ENCODE peak calls at places on chromosomes 1 and 21, in seven cellular contexts. O, N, S, C, A, W and P are unnamed samples.

GRCh38 chr1:67632811-67633478 is 52.1 kb upstream of the GADD45A start:
- DNase-seq in A (no peak), O (no peak), C (no peak), W (no peak), S (no peak), N (no peak), P (no peak)

GRCh38 chr1:21786640-21787039 is 3.7 kb upstream of the USP48 start:
- DNase-seq in W (no peak), A (no peak), S (no peak), O (no peak), C (no peak), N (no peak), P (no peak)

GRCh38 chr1:31105646-31106045 is 40.1 kb upstream of the PUM1 start:
- DNase-seq in O (peak; percentile 15), N (no peak), C (no peak), W (no peak), S (no peak), A (no peak), P (no peak)

GRCh38 chr1:240190881-240191385 is 99.2 kb downstream of the FMN2 start:
- DNase-seq in O (no peak), N (no peak), C (peak; percentile 84), A (no peak), W (no peak), S (no peak), P (no peak)

GRCh38 chr1:226476657-226477319 is 68.9 kb upstream of the PARP1 start:
- DNase-seq in C (no peak), A (no peak), O (no peak), W (no peak), S (no peak), N (no peak), P (no peak)

GRCh38 chr21:38599381-38599975 is 101.2 kb upstream of the ERG start:
- DNase-seq in S (no peak), A (no peak), C (no peak), W (no peak), N (no peak), O (no peak), P (no peak)

GRCh38 chr1:9717193-9718005 is 65.9 kb downstream of the PIK3CD start:
- DNase-seq in N (peak; percentile 95), A (peak; percentile 55), C (no peak), O (no peak), S (no peak), W (peak; percentile 62), P (no peak)

GRCh38 chr1:77511440-77511840 is 171.0 kb downstream of the ZZZ3 start:
- DNase-seq in N (no peak), S (no peak), O (no peak), A (no peak), W (no peak), C (no peak), P (no peak)

GRCh38 chr21:46568562-46568961 is 36.3 kb downstream of the S100B start:
- DNase-seq in O (no peak), N (no peak), A (no peak), W (no peak), C (no peak), S (no peak), P (no peak)

GRCh38 chr1:212062832-212063438 is 27.4 kb downstream of the DTL start:
- DNase-seq in W (no peak), N (no peak), O (no peak), S (no peak), C (peak; percentile 66), A (no peak), P (no peak)

GRCh38 chr1:245764040-245764439 is 609.3 kb downstream of the KIF26B start:
- DNase-seq in S (no peak), C (no peak), A (no peak), N (no peak), W (no peak), O (no peak), P (no peak)

GRCh38 chr1:147567594-147568381 is 26.5 kb downstream of the BCL9 start:
- DNase-seq in N (no peak), S (no peak), C (no peak), O (no peak), W (peak; percentile 71), A (no peak), P (no peak)

GRCh38 chr1:87644033-87644432 is 315.4 kb downstream of the LMO4 start:
- DNase-seq in W (no peak), C (peak; percentile 24), O (no peak), A (no peak), S (no peak), N (no peak), P (no peak)

GRCh38 chr1:25715888-25716287 is 84.1 kb upstream of the SELENON start:
- DNase-seq in O (no peak), W (no peak), C (no peak), N (no peak), S (no peak), A (no peak), P (no peak)

GRCh38 chr1:12475947-12476346 is 142.1 kb downstream of the DHRS3 start:
- DNase-seq in W (no peak), A (no peak), C (no peak), S (no peak), N (no peak), O (no peak), P (no peak)

GRCh38 chr1:174875306-174875705 is 124.4 kb upstream of the CACYBP start:
- DNase-seq in C (peak; percentile 81), W (peak; percentile 89), S (peak; percentile 78), A (peak; percentile 86), N (no peak), O (no peak), P (no peak)

GRCh38 chr1:65009724-65010420 is 43.5 kb upstream of the JAK1 start:
- DNase-seq in A (no peak), O (no peak), N (no peak), S (no peak), W (no peak), C (no peak), P (no peak)

GRCh38 chr1:244054247-244054923 is 3.3 kb downstream of the ZBTB18 start:
- DNase-seq in C (no peak), S (no peak), W (no peak), O (peak; percentile 47), A (no peak), N (no peak), P (no peak)

GRCh38 chr1:244056602-244057001 is 5.5 kb downstream of the ZBTB18 start:
- DNase-seq in O (no peak), S (no peak), A (no peak), C (no peak), W (no peak), N (no peak), P (no peak)

GRCh38 chr1:244053831-244054230 is 2.7 kb downstream of the ZBTB18 start:
- DNase-seq in C (no peak), S (no peak), W (no peak), A (no peak), O (no peak), N (no peak), P (peak; percentile 51)

GRCh38 chr1:244052728-244053312 is 1.7 kb downstream of the ZBTB18 start:
- DNase-seq in A (no peak), N (no peak), W (no peak), S (no peak), O (no peak), C (no peak), P (no peak)

DNA sequence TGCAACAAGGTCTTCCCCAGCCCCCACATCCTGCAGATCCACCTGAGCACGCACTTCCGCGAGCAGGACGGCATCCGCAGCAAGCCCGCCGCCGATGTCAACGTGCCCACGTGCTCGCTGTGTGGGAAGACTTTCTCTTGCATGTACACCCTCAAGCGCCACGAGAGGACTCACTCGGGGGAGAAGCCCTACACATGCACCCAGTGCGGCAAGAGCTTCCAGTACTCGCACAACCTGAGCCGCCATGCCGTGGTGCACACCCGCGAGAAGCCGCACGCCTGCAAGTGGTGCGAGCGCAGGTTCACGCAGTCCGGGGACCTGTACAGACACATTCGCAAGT is 3.8 kb downstream of the ZBTB18 start:
- DNase-seq in S (no peak), N (peak; percentile 67), A (peak; percentile 71), W (no peak), O (no peak), C (no peak), P (no peak)
- H3K27ac ChIP-seq in S (peak overlapping the region; percentile 52), N (no peak overlapping the region), A (no peak overlapping the region), W (no peak overlapping the region), O (no peak overlapping the region), C (no peak overlapping the region), P (peak overlapping the region; percentile 83)

DNA sequence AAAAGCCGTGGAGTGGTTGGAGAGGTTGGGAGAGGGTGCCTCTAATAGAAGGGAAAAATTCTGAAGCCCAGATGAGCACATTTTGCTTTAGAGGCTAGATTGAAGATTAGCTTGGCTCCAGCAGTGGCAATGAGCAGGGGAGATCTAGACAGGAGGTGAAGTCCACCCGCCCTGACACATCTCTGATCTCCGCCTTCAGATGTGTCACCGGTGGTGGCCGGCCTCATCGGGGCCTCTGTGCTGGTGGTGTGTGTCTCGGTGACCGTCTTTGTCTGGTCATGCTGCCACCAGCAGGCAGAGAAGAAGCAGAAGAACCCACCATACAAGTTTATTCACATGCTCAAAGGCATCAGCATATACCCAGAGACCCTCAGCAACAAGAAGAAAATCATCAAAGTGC is 8.4 kb downstream of the SYT11 start:
- DNase-seq in O (no peak), S (no peak), C (no peak), W (no peak), A (no peak), N (no peak), P (no peak)
- H3K27ac ChIP-seq in O (no peak overlapping the region), S (no peak overlapping the region), C (no peak overlapping the region), W (no peak overlapping the region), A (no peak overlapping the region), N (no peak overlapping the region), P (no peak overlapping the region)

DNA sequence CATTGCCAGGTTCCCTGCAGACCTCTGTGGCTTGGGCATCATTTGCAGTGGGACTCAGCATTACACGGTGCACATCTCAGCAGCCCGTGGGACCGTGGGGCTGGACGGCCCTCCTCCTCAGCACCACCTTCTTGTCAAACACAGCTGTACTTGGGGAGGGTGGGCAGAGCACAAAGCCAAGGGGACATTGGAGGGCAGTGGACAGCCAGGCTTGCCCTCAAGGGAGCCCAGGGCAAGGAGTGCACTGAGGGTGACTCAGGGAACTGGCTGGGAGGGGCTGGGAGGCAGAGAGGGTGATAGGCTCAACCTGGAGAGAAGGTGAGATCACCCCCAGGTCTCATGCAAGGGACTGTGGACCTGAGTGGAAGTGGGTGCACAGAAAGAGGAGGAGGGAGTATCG is 3.4 kb downstream of the CAPN9 start:
- DNase-seq in C (peak; percentile 61), A (no peak), O (no peak), N (no peak), S (no peak), W (peak; percentile 62), P (no peak)
- H3K27ac ChIP-seq in C (peak overlapping the region; percentile 99), A (no peak overlapping the region), O (no peak overlapping the region), N (no peak overlapping the region), S (peak overlapping the region; percentile 60), W (peak overlapping the region; percentile 85), P (peak overlapping the region; percentile 96)

GRCh38 chr1:234978397-234979291 is 150.0 kb downstream of the TOMM20 start:
- DNase-seq in O (peak; percentile 75), N (peak; percentile 72), S (no peak), W (peak; percentile 45), C (peak; percentile 78), A (no peak), P (peak; percentile 71)

GRCh38 chr1:234976880-234977680 is 151.6 kb downstream of the TOMM20 start:
- DNase-seq in W (no peak), C (no peak), A (no peak), S (no peak), N (no peak), O (no peak), P (peak; percentile 27)

GRCh38 chr1:234975122-234975940 is 153.3 kb downstream of the TOMM20 start:
- DNase-seq in C (peak; percentile 85), W (no peak), A (no peak), O (no peak), N (no peak), S (no peak), P (no peak)

GRCh38 chr1:234977891-234978396 is 150.7 kb downstream of the TOMM20 start:
- DNase-seq in C (no peak), O (peak; percentile 68), S (no peak), W (peak; percentile 53), N (no peak), A (no peak), P (no peak)

GRCh38 chr1:234975941-234976871 is 152.4 kb downstream of the TOMM20 start:
- DNase-seq in N (no peak), S (no peak), O (peak; percentile 58), W (no peak), A (no peak), C (no peak), P (no peak)
- H3K27ac ChIP-seq in N (peak overlapping the region; percentile 82), S (peak overlapping the region; percentile 65), O (no peak overlapping the region), W (peak overlapping the region; percentile 92), A (peak overlapping the region; percentile 91), C (peak overlapping the region; percentile 95), P (peak overlapping the region; percentile 58)